ENCODE peak calls at places on chromosomes 1 and 21, in seven cellular contexts. A is H9, C is IMR-90, T is neuronal stem cell, O is mesendoderm, Y is trophoblast cell, M is mesenchymal stem cell. F is an unnamed sample.

GRCh38 chr1:56477164-56478111 is 101.9 kb downstream of the PLPP3 start:
- DNase-seq in O (peak; percentile 69), M (peak; percentile 34), C (peak; percentile 65), Y (peak; percentile 36), T (peak; percentile 57), A (peak; percentile 61), F (peak; percentile 54)

GRCh38 chr1:156020293-156021086 is at the start of gene SSR2:
- DNase-seq in M (peak; percentile 94), A (peak; percentile 92), T (peak; percentile 91), O (peak; percentile 97), C (peak; percentile 92), Y (peak; percentile 94), F (peak; percentile 73)

GRCh38 chr21:45114072-45114471 is 39.7 kb downstream of the ADARB1 start:
- DNase-seq in A (no peak), C (no peak), M (no peak), O (no peak), T (no peak), Y (no peak), F (no peak)

GRCh38 chr1:155254714-155255242 is 505 bp downstream of the ENTREP3 start:
- DNase-seq in C (no peak), A (no peak), Y (no peak), M (no peak), T (no peak), O (no peak), F (peak; percentile 50)

GRCh38 chr1:47187226-47187925 is 2.5 kb downstream of the PDZK1IP1 start:
- DNase-seq in M (no peak), O (no peak), A (no peak), C (no peak), T (no peak), Y (no peak), F (no peak)

GRCh38 chr21:35195232-35195631 is 146.1 kb upstream of the RUNX1 start:
- DNase-seq in M (no peak), O (no peak), C (no peak), Y (no peak), A (no peak), T (no peak), F (no peak)

GRCh38 chr1:100188617-100189016 is 10.6 kb upstream of the LRRC39 start:
- DNase-seq in T (no peak), C (peak; percentile 73), O (no peak), Y (no peak), M (peak; percentile 31), A (no peak), F (no peak)

GRCh38 chr1:202940561-202940960 is 13.5 kb upstream of the KLHL12 start:
- DNase-seq in O (no peak), C (no peak), A (no peak), T (no peak), M (no peak), Y (no peak), F (no peak)

GRCh38 chr1:175471039-175471800 is 272.2 kb downstream of the TNR start:
- DNase-seq in Y (peak; percentile 65), O (no peak), A (no peak), C (no peak), M (peak; percentile 98), T (no peak), F (no peak)

GRCh38 chr1:54499097-54500029 is 48.7 kb upstream of the ACOT11 start:
- DNase-seq in M (peak; percentile 68), O (peak; percentile 80), A (peak; percentile 70), Y (no peak), C (peak; percentile 36), T (no peak), F (no peak)

GRCh38 chr1:184851822-184852746 is 97.4 kb upstream of the EDEM3 start:
- DNase-seq in Y (no peak), A (no peak), C (no peak), M (no peak), T (no peak), O (no peak), F (no peak)

GRCh38 chr1:245715970-245716369 is 561.2 kb downstream of the KIF26B start:
- DNase-seq in Y (peak; percentile 41), T (no peak), M (peak; percentile 75), A (no peak), C (peak; percentile 85), O (no peak), F (no peak)

GRCh38 chr1:47816325-47817071 is 180.7 kb downstream of the TRABD2B start:
- DNase-seq in O (no peak), M (no peak), C (no peak), Y (no peak), A (no peak), T (no peak), F (no peak)

GRCh38 chr1:218478336-218478735 is 133.2 kb downstream of the TGFB2 start:
- DNase-seq in C (peak; percentile 20), Y (no peak), T (no peak), A (no peak), O (no peak), M (peak; percentile 42), F (no peak)

GRCh38 chr1:51234721-51235425 is 1.2 kb upstream of the RNF11 start:
- DNase-seq in M (peak; percentile 73), O (peak; percentile 20), Y (no peak), T (no peak), C (peak; percentile 33), A (no peak), F (no peak)

DNA sequence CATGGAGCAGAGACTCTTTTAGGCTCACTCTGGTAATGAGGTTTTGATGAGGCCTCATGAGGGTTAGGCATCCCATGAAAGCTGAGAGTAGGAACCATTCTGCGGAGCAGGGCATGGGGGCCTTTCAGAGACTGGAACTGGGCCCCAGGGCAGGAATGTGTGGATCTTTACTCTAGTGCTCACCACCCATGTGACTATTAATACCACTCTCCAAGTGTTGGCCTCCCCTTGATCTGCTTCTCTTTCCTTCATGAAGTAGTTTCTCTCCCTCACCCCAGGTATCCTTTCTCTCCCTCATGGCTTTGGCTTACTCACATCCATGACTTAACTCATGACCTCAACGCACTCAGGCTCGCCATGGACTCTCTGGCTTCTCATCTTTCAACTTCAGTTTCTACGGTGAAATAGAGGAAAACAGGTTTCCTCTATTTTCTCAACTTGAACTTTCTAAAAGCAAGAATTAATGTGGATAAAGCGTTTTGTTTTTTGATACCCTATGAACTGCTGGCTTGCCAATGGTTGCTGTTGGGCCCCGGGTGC is 50.5 kb upstream of the GADD45A start:
- DNase-seq in C (no peak), T (no peak), A (no peak), O (no peak), M (no peak), Y (peak; percentile 55), F (peak; percentile 28)
- H3K18ac ChIP-seq in C (no peak overlapping the region), T (no peak overlapping the region), A (no peak overlapping the region), O (no peak overlapping the region), M (no peak overlapping the region), Y (no peak overlapping the region), F (no peak overlapping the region)

GRCh38 chr21:26707241-26707640 is 134.2 kb upstream of the CYYR1 start:
- DNase-seq in M (no peak), Y (no peak), O (no peak), C (no peak), A (no peak), T (no peak), F (no peak)

GRCh38 chr21:26709090-26709489 is 136.0 kb upstream of the CYYR1 start:
- DNase-seq in M (no peak), C (peak; percentile 6), Y (peak; percentile 40), O (no peak), T (no peak), A (no peak), F (no peak)

GRCh38 chr21:26710155-26710554 is 135.1 kb downstream of the ADAMTS1 start:
- DNase-seq in O (no peak), C (no peak), A (no peak), M (no peak), T (no peak), Y (no peak), F (no peak)

DNA sequence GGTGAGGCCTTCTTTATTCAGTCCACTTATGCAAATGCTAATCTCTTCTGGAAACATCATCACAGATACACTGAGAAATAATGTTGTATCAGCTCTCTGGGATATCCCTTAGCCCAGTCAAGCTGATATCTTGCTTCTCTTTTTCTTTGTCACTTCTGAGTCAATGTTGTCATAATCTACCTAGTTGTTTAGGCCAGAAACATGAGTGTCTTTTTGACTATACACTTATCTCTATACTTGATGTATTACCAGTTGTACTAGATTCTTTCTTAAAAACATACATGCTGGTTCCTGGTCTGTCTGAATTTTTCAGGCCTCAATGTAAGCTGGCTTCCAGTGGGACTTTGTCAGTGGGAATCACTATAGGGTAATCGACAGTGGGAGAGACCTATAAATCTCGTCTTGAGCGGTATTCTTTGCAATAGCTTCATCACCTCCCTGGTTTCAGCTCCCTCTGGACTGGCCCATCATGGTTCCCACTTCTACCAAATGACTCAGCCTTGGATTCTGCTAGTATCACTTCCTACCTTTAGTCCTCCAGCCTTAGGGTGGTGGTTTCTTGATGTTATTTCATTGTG is 135.2 kb upstream of the CYYR1 start:
- DNase-seq in M (no peak), T (no peak), O (no peak), Y (peak; percentile 71), A (no peak), C (no peak), F (no peak)
- H3K18ac ChIP-seq in M (no peak overlapping the region), T (no peak overlapping the region), O (no peak overlapping the region), Y (no peak overlapping the region), A (no peak overlapping the region), C (no peak overlapping the region), F (no peak overlapping the region)

DNA sequence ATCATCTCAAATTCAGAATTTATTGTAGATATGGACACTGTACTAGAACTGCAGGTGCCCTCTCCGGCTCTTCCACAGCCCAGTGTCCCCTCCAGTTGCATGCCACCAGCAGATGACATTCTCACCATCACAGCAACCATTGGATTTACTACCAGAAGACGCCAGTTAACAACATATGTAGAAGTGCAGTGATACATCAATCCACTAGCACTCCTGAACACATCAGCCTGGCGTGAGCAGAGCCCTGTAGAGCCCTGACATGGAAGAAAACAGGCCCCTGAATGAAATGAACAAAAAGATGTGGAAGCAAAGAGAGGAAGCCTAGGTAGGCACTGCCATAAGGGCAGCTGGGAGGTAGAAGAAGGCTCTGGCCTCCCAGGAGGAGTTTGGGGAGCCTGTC is 73.1 kb upstream of the GALNT2 start:
- DNase-seq in T (no peak), A (no peak), O (no peak), M (no peak), Y (no peak), C (no peak), F (no peak)
- H3K18ac ChIP-seq in T (no peak overlapping the region), A (no peak overlapping the region), O (no peak overlapping the region), M (no peak overlapping the region), Y (no peak overlapping the region), C (no peak overlapping the region), F (no peak overlapping the region)

GRCh38 chr1:86871001-86871400 is 42.9 kb downstream of the SELENOF start:
- DNase-seq in T (no peak), O (no peak), M (no peak), A (no peak), Y (no peak), C (no peak), F (no peak)
- H3K18ac ChIP-seq in T (no peak overlapping the region), O (no peak overlapping the region), M (no peak overlapping the region), A (no peak overlapping the region), Y (no peak overlapping the region), C (no peak overlapping the region), F (no peak overlapping the region)

DNA sequence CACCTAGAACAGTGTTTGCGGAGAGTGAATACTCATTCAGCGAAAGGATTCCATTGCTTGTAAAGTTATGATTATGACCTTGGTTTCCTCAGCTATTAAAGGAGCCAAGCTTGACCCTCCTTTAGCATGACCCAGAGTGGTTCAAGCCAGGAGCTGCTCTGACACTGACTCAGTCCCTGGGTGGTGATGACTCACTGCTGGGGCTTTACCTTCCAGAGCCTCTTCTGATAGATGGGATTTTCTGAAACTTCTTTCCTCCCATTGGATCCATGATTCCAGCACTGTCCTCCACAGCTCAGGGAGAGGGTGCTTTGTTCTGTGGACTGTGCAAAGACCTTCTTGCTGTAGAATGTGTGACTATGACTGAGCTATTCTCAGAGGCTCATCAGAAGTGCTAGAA is 77.4 kb downstream of the S1PR1 start:
- DNase-seq in O (peak; percentile 9), T (no peak), M (peak; percentile 44), C (peak; percentile 62), A (no peak), Y (peak; percentile 8), F (no peak)
- H3K18ac ChIP-seq in O (no peak overlapping the region), T (no peak overlapping the region), M (no peak overlapping the region), C (no peak overlapping the region), A (no peak overlapping the region), Y (no peak overlapping the region), F (no peak overlapping the region)

GRCh38 chr1:208280681-208281439 is 36.7 kb upstream of the PLXNA2 start:
- DNase-seq in A (no peak), Y (no peak), M (no peak), C (no peak), T (no peak), O (peak; percentile 99), F (no peak)
- H3K18ac ChIP-seq in A (no peak overlapping the region), Y (no peak overlapping the region), M (no peak overlapping the region), C (no peak overlapping the region), T (no peak overlapping the region), O (peak overlapping the region; percentile 71), F (no peak overlapping the region)